ENCODE peak calls at places on chromosomes 12 and 14, in six cellular contexts. X, M, E, B, G and U are unnamed samples.

GRCh38 chr12:127677537-127678131 is 589.3 kb upstream of the TMEM132C start:
- DNase-seq in M (no peak), E (peak; percentile 70), G (peak; percentile 56), X (peak; percentile 53), B (peak; percentile 46), U (peak; percentile 78)

GRCh38 chr14:54173782-54174181 is 217.2 kb upstream of the BMP4 start:
- DNase-seq in X (no peak), M (no peak), G (no peak), E (peak; percentile 21), B (no peak), U (no peak)

GRCh38 chr14:66045572-66046021 is 440.6 kb upstream of the CCDC196 start:
- DNase-seq in B (peak; percentile 88), M (no peak), X (peak; percentile 70), E (no peak), G (no peak), U (no peak)

GRCh38 chr12:92208613-92209121 is 63.0 kb upstream of the BTG1 start:
- DNase-seq in G (no peak), M (no peak), B (peak; percentile 67), X (no peak), E (peak; percentile 31), U (no peak)

GRCh38 chr14:81265641-81266169 is 44.9 kb upstream of the GTF2A1 start:
- DNase-seq in E (no peak), G (no peak), B (no peak), M (no peak), X (no peak), U (no peak)

GRCh38 chr12:120928864-120929652 is 24.9 kb upstream of the SPPL3 start:
- DNase-seq in E (no peak), B (no peak), X (no peak), G (peak; percentile 51), M (no peak), U (no peak)

GRCh38 chr12:120007272-120007671 is 18.2 kb downstream of the BICDL1 start:
- DNase-seq in E (no peak), M (peak; percentile 60), B (no peak), X (no peak), G (no peak), U (no peak)

GRCh38 chr12:22631863-22632463 is 7.0 kb downstream of the ETNK1 start:
- DNase-seq in E (peak; percentile 28), G (no peak), X (no peak), M (no peak), B (peak; percentile 32), U (no peak)

GRCh38 chr14:58535084-58535483 is 102.7 kb upstream of the DACT1 start:
- DNase-seq in B (peak; percentile 74), X (no peak), E (peak; percentile 12), M (no peak), G (no peak), U (no peak)

GRCh38 chr12:27332407-27333310 is at the start of gene BMAL2:
- DNase-seq in B (peak; percentile 57), M (no peak), X (peak; percentile 44), G (no peak), E (peak; percentile 43), U (peak; percentile 41)

GRCh38 chr12:65808580-65808979 is 15.7 kb upstream of the HMGA2 start:
- DNase-seq in E (no peak), B (no peak), X (no peak), G (no peak), M (no peak), U (no peak)

GRCh38 chr14:31492759-31493498 is 5.1 kb upstream of the GPR33 start:
- DNase-seq in E (no peak), B (no peak), M (no peak), G (no peak), X (no peak), U (no peak)

GRCh38 chr12:68349921-68350606 is 17.9 kb upstream of the MDM1 start:
- DNase-seq in X (no peak), G (no peak), B (no peak), E (no peak), M (no peak), U (no peak)

GRCh38 chr12:54734196-54734950 is 86.2 kb upstream of the DCD start:
- DNase-seq in G (no peak), E (no peak), X (peak; percentile 41), M (no peak), B (no peak), U (peak; percentile 29)

GRCh38 chr12:101470939-101471338 is 4.2 kb upstream of the SPIC start:
- DNase-seq in G (no peak), E (no peak), M (no peak), B (no peak), X (no peak), U (no peak)

GRCh38 chr12:6927999-6928702 is 392 bp downstream of the ATN1 start:
- DNase-seq in G (no peak), B (no peak), M (no peak), E (no peak), X (peak; percentile 49), U (peak; percentile 75)

GRCh38 chr14:33767721-33768457 is 183.0 kb downstream of the EGLN3 start:
- DNase-seq in B (peak; percentile 76), E (no peak), G (no peak), X (no peak), M (no peak), U (no peak)

GRCh38 chr14:37585971-37586759 is 8.9 kb downstream of the FOXA1 start:
- DNase-seq in M (no peak), B (no peak), G (no peak), E (no peak), X (no peak), U (no peak)

GRCh38 chr14:50510157-50510556 is 22.2 kb downstream of the MAP4K5 start:
- DNase-seq in X (no peak), M (no peak), E (no peak), G (no peak), B (no peak), U (no peak)

GRCh38 chr14:32006267-32007110 is 70.6 kb upstream of the ARHGAP5 start:
- DNase-seq in G (no peak), B (peak; percentile 27), M (no peak), E (peak; percentile 19), X (no peak), U (no peak)

GRCh38 chr12:51383281-51383905 is 7.8 kb downstream of the GALNT6 start:
- DNase-seq in X (no peak), B (no peak), E (no peak), M (no peak), G (no peak), U (no peak)

GRCh38 chr12:52714887-52715281 is 11.6 kb upstream of the KRT77 start:
- DNase-seq in M (no peak), X (no peak), E (no peak), B (no peak), G (no peak), U (no peak)

GRCh38 chr12:52710744-52711143 is 7.4 kb upstream of the KRT77 start:
- DNase-seq in E (no peak), X (no peak), G (no peak), M (no peak), B (no peak), U (no peak)

GRCh38 chr12:52716061-52716460 is 12.7 kb upstream of the KRT77 start:
- DNase-seq in B (no peak), E (no peak), X (no peak), G (no peak), M (no peak), U (no peak)

GRCh38 chr12:52713960-52714886 is 10.9 kb upstream of the KRT77 start:
- DNase-seq in B (no peak), G (no peak), E (no peak), X (no peak), M (no peak), U (no peak)

DNA sequence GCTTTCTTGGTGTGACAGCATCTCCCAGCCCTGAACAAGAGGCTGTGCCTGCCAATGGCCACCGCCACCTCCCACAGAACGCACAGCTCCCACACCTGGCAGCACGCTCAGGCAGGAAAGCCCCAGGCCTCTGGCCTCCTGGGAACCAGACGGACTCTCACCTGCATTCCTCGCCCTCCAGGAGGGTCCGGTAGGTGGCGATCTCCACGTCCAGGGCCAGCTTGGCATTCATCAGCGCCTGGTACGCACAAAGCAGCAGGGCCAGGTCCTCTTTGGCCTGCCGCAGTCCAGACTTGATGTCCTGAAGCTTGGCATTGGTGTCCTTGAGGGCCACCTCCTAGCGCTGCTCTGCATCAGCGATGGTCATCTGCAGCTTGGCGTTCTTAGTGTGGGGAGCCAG is 12.1 kb upstream of the KRT77 start:
- DNase-seq in B (no peak), X (no peak), E (no peak), M (no peak), G (no peak), U (no peak)
- TF ChIP-seq CTCF in B (no peak), X (no peak), E (no peak), M (no peak), G (no peak), U (no peak)

GRCh38 chr12:4865246-4865645 is 44.5 kb upstream of the KCNA1 start:
- DNase-seq in M (no peak), G (no peak), E (no peak), X (no peak), B (no peak), U (no peak)
- H3K27ac ChIP-seq in M (no peak overlapping the region), G (no peak overlapping the region), E (no peak overlapping the region), X (no peak overlapping the region), B (no peak overlapping the region), U (no peak overlapping the region)

GRCh38 chr12:52493172-52493571 is at the start of gene KRT6A:
- DNase-seq in M (no peak), E (no peak), X (no peak), B (no peak), G (no peak), U (no peak)

GRCh38 chr12:52494100-52494499 is 1.0 kb upstream of the KRT6A start:
- DNase-seq in X (no peak), E (no peak), B (no peak), G (no peak), M (no peak), U (no peak)

GRCh38 chr12:52496054-52496453 is 3.0 kb upstream of the KRT6A start:
- DNase-seq in E (no peak), X (no peak), G (no peak), B (peak; percentile 45), M (no peak), U (no peak)

GRCh38 chr12:52495385-52495784 is 2.3 kb upstream of the KRT6A start:
- DNase-seq in M (no peak), E (no peak), G (no peak), X (no peak), B (peak; percentile 52), U (no peak)

DNA sequence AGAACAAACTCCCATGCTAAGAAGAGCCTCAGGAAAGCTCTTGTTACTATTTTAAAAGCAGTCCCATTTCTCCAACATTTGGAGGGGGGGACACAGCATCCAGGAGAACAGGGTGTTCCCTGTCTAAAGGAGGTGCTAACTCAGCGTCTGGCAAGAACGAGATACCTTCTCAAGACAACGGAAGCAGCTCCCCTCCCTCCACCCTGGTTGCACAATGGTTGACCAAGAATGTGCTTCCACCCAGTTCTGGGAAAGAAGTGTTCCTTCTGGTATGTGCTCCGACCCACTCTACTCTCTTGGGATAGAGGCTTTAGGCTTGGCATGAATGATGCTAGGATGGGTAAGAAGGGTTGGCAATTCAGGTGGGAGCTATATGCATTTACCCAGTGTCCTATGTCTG is 1.5 kb upstream of the KRT6A start:
- DNase-seq in M (no peak), B (peak; percentile 94), E (no peak), X (no peak), G (peak; percentile 80), U (no peak)
- H3K4me1 ChIP-seq in M (no peaks in the 10 kb centered on the region), B (peaks cover 7% of the 10 kb centered on the region), E (no peaks in the 10 kb centered on the region), X (no peaks in the 10 kb centered on the region), G (peaks cover 3% of the 10 kb centered on the region), U (no peaks in the 10 kb centered on the region)

GRCh38 chr12:17028348-17028747 is 422.4 kb upstream of the LMO3 start:
- DNase-seq in B (no peak), E (no peak), G (no peak), X (no peak), M (no peak), U (no peak)
- TF ChIP-seq CTCF in B (no peak), E (no peak), G (no peak), X (no peak), M (no peak), U (no peak)